ENCODE peak calls at places on chromosomes 1 and 21, in seven cellular contexts. B is psoas muscle; S is left colon; O is upper lobe of right lung; U is aorta; Y is pancreas; H is activated CD8-positive, alpha-beta T cell treated with anti-CD3 and anti-CD28 coated beads for 36 hours. G is an unnamed sample.

GRCh38 chr1:224938652-224939051 is 9.2 kb downstream of the DNAH14 start:
- ATAC-seq in U (no peak), H (no peak), Y (no peak), O (no peak), B (no peak), S (no peak), G (no peak)

GRCh38 chr21:43812139-43812821 is 22.9 kb downstream of the RRP1 start:
- ATAC-seq in U (no peak), B (peak), H (no peak), S (peak), Y (no peak), O (peak), G (no peak)

GRCh38 chr1:173224280-173224886 is 17.3 kb upstream of the TNFSF4 start:
- ATAC-seq in O (no peak), U (no peak), H (no peak), B (no peak), S (no peak), Y (no peak), G (no peak)

GRCh38 chr1:26932536-26932935 is 11.0 kb downstream of the NUDC start:
- ATAC-seq in Y (no peak), S (no peak), B (no peak), H (no peak), U (no peak), O (peak), G (no peak)

GRCh38 chr1:229842302-229843255 is 216.5 kb downstream of the URB2 start:
- ATAC-seq in Y (peak), S (no peak), U (no peak), O (no peak), B (no peak), H (no peak), G (no peak)

GRCh38 chr21:42460391-42461184 is 35.4 kb downstream of the RSPH1 start:
- ATAC-seq in H (peak), Y (peak), S (peak), B (no peak), O (no peak), U (no peak), G (no peak)

GRCh38 chr1:167207940-167208623 is 12.6 kb upstream of the POU2F1 start:
- ATAC-seq in S (no peak), B (peak), Y (no peak), U (no peak), O (no peak), H (peak), G (no peak)

GRCh38 chr1:109603229-109603628 is 16.2 kb downstream of the GNAT2 start:
- ATAC-seq in O (no peak), S (no peak), Y (no peak), B (no peak), H (no peak), U (no peak), G (no peak)

GRCh38 chr1:203299180-203299579 is 6.1 kb upstream of the BTG2 start:
- ATAC-seq in S (no peak), B (peak), O (no peak), U (no peak), H (no peak), Y (no peak), G (no peak)

GRCh38 chr1:3504151-3504822 is 49.8 kb downstream of the ARHGEF16 start:
- ATAC-seq in U (peak), B (peak), H (no peak), O (peak), S (no peak), Y (peak), G (peak)

GRCh38 chr1:242449211-242449610 is 75.3 kb downstream of the PLD5 start:
- ATAC-seq in Y (peak), O (no peak), H (no peak), U (no peak), B (no peak), S (no peak), G (no peak)

GRCh38 chr1:203268901-203269653 is 36.2 kb upstream of the BTG2 start:
- ATAC-seq in B (peak), S (no peak), O (peak), U (no peak), Y (no peak), H (peak), G (no peak)

GRCh38 chr1:61042679-61043009 is 39.7 kb upstream of the NFIA start:
- ATAC-seq in B (no peak), O (no peak), S (no peak), U (no peak), H (no peak), Y (no peak), G (no peak)

GRCh38 chr1:229714964-229715603 is 89.0 kb downstream of the URB2 start:
- ATAC-seq in B (no peak), H (no peak), Y (peak), U (no peak), S (peak), O (peak), G (no peak)

GRCh38 chr1:62774971-62775578 is 8.9 kb upstream of the ATG4C start:
- ATAC-seq in H (peak), O (no peak), Y (no peak), U (no peak), B (no peak), S (no peak), G (no peak)

GRCh38 chr1:8903410-8903809 is 24.9 kb upstream of the ENO1 start:
- ATAC-seq in S (no peak), Y (no peak), O (no peak), U (no peak), H (peak), B (peak), G (no peak)

GRCh38 chr1:232435746-232436145 is 194.2 kb downstream of the SIPA1L2 start:
- ATAC-seq in B (no peak), S (peak), O (peak), H (no peak), U (peak), Y (no peak), G (peak)

GRCh38 chr1:23524163-23524562 is 6.9 kb downstream of the E2F2 start:
- ATAC-seq in B (no peak), U (no peak), S (peak), O (no peak), H (no peak), Y (no peak), G (no peak)

GRCh38 chr1:29112705-29113406 is 10.8 kb downstream of the TMEM200B start:
- ATAC-seq in S (no peak), U (no peak), Y (no peak), B (no peak), H (no peak), O (no peak), G (no peak)

GRCh38 chr1:160844447-160845232 is 18.0 kb downstream of the CD244 start:
- ATAC-seq in Y (no peak), H (no peak), O (no peak), U (no peak), B (no peak), S (no peak), G (no peak)

GRCh38 chr1:216815239-216815955 is 92.2 kb upstream of the ESRRG start:
- ATAC-seq in Y (peak), S (no peak), U (no peak), H (no peak), O (no peak), B (peak), G (peak)

GRCh38 chr1:248804771-248805681 is 20.7 kb downstream of the SH3BP5L start:
- ATAC-seq in S (peak), H (no peak), U (peak), Y (peak), B (peak), O (peak), G (peak)

GRCh38 chr1:150764617-150765090 is 924 bp downstream of the CTSS start:
- ATAC-seq in O (peak), B (no peak), H (no peak), U (no peak), S (peak), Y (peak), G (peak)

GRCh38 chr1:35229587-35230360 is 36.8 kb upstream of the SFPQ start:
- ATAC-seq in B (no peak), O (no peak), Y (no peak), S (no peak), U (no peak), H (peak), G (no peak)

GRCh38 chr1:201053155-201053860 is 29.8 kb upstream of the KIF21B start:
- ATAC-seq in Y (no peak), U (no peak), H (no peak), O (no peak), B (peak), S (no peak), G (no peak)

GRCh38 chr1:94110946-94111740 is 9.8 kb downstream of the ABCA4 start:
- ATAC-seq in S (no peak), U (no peak), O (no peak), H (no peak), Y (no peak), B (no peak), G (no peak)

GRCh38 chr21:38683222-38683621 is 122.5 kb upstream of the ETS2 start:
- ATAC-seq in U (no peak), Y (no peak), B (no peak), H (no peak), O (no peak), S (no peak), G (no peak)

GRCh38 chr1:209207126-209207700 is 376.3 kb upstream of the CAMK1G start:
- ATAC-seq in B (peak), Y (peak), U (peak), H (no peak), S (no peak), O (peak), G (peak)

GRCh38 chr1:186749820-186750219 is 69.6 kb upstream of the PTGS2 start:
- ATAC-seq in B (no peak), H (no peak), O (no peak), U (no peak), Y (no peak), S (no peak), G (no peak)

GRCh38 chr21:36203603-36203889 is 46.9 kb downstream of the DOP1B start:
- ATAC-seq in S (peak), U (no peak), O (peak), Y (peak), H (peak), B (peak), G (no peak)

GRCh38 chr21:27346041-27346448 is 379.2 kb upstream of the ADAMTS5 start:
- ATAC-seq in O (no peak), H (no peak), U (no peak), Y (no peak), B (no peak), S (no peak), G (no peak)

GRCh38 chr1:24503003-24503751 is 541 bp downstream of the RCAN3 start:
- ATAC-seq in B (no peak), H (no peak), S (peak), Y (no peak), U (no peak), O (no peak), G (no peak)

GRCh38 chr1:117321680-117322609 is 45.3 kb upstream of the MAN1A2 start:
- ATAC-seq in S (no peak), U (no peak), O (no peak), B (no peak), H (no peak), Y (no peak), G (no peak)

GRCh38 chr1:96416690-96417444 is 304.7 kb upstream of the PTBP2 start:
- ATAC-seq in H (no peak), Y (no peak), O (no peak), S (no peak), U (no peak), B (no peak), G (no peak)

GRCh38 chr1:64231153-64231552 is 27.7 kb downstream of the UBE2U start:
- ATAC-seq in U (no peak), B (no peak), S (no peak), H (no peak), O (no peak), Y (no peak), G (no peak)

GRCh38 chr1:94071391-94071790 is 49.6 kb downstream of the ABCA4 start:
- ATAC-seq in H (no peak), Y (no peak), U (no peak), O (no peak), B (no peak), S (no peak), G (no peak)

GRCh38 chr1:168907781-168908180 is 178.8 kb upstream of the DPT start:
- ATAC-seq in Y (peak), H (no peak), S (peak), B (no peak), U (no peak), O (no peak), G (no peak)

G was measured in gastroesophageal sphincter.